ENCODE peak calls at places on chromosomes 12 and 14, in eight cellular contexts. One of them, this sample, is unnamed.

GRCh38 chr12:46783881-46784280 is 41.9 kb downstream of the SLC38A4 start:
- DNase-seq in mammary epithelial cell: no peak
- DNase-seq in testis: no peak
- DNase-seq in ascending aorta: no peak
- DNase-seq in uterus: no peak
- DNase-seq in heart left ventricle: no peak
- DNase-seq in CD4-positive, alpha-beta T cell: no peak
- DNase-seq in PC-3: no peak
- DNase-seq in this sample: no peak

GRCh38 chr12:85441740-85442139 is 161.7 kb downstream of the ALX1 start:
- DNase-seq in ascending aorta: no peak
- DNase-seq in PC-3: peak; percentile 33
- DNase-seq in uterus: no peak
- DNase-seq in heart left ventricle: no peak
- DNase-seq in mammary epithelial cell: no peak
- DNase-seq in testis: no peak
- DNase-seq in CD4-positive, alpha-beta T cell: no peak
- DNase-seq in this sample: no peak

GRCh38 chr12:58809064-58809607 is 111.2 kb downstream of the LRIG3 start:
- DNase-seq in CD4-positive, alpha-beta T cell: no peak
- DNase-seq in heart left ventricle: no peak
- DNase-seq in uterus: no peak
- DNase-seq in PC-3: no peak
- DNase-seq in ascending aorta: no peak
- DNase-seq in testis: no peak
- DNase-seq in mammary epithelial cell: no peak
- DNase-seq in this sample: no peak

GRCh38 chr14:61420326-61420725 is 98.9 kb downstream of the PRKCH start:
- DNase-seq in PC-3: peak; percentile 88
- DNase-seq in heart left ventricle: no peak
- DNase-seq in ascending aorta: no peak
- DNase-seq in uterus: no peak
- DNase-seq in CD4-positive, alpha-beta T cell: no peak
- DNase-seq in mammary epithelial cell: peak; percentile 96
- DNase-seq in testis: no peak
- DNase-seq in this sample: peak; percentile 55

GRCh38 chr12:27652174-27652763 is 44.0 kb upstream of the REP15 start:
- DNase-seq in ascending aorta: no peak
- DNase-seq in PC-3: peak; percentile 97
- DNase-seq in uterus: peak; percentile 76
- DNase-seq in testis: peak; percentile 84
- DNase-seq in CD4-positive, alpha-beta T cell: peak; percentile 9
- DNase-seq in mammary epithelial cell: peak; percentile 67
- DNase-seq in heart left ventricle: no peak
- DNase-seq in this sample: peak; percentile 68

GRCh38 chr14:93269341-93270068 is 62.4 kb downstream of the UBR7 start:
- DNase-seq in heart left ventricle: no peak
- DNase-seq in CD4-positive, alpha-beta T cell: no peak
- DNase-seq in ascending aorta: no peak
- DNase-seq in uterus: no peak
- DNase-seq in testis: no peak
- DNase-seq in mammary epithelial cell: peak; percentile 46
- DNase-seq in PC-3: peak; percentile 72
- DNase-seq in this sample: no peak

GRCh38 chr12:40752011-40752410 is 59.8 kb downstream of the CNTN1 start:
- DNase-seq in CD4-positive, alpha-beta T cell: no peak
- DNase-seq in PC-3: no peak
- DNase-seq in uterus: no peak
- DNase-seq in ascending aorta: no peak
- DNase-seq in testis: no peak
- DNase-seq in mammary epithelial cell: peak; percentile 25
- DNase-seq in heart left ventricle: no peak
- DNase-seq in this sample: no peak

GRCh38 chr12:52043386-52044212 is 7.6 kb upstream of the NR4A1 start:
- DNase-seq in CD4-positive, alpha-beta T cell: no peak
- DNase-seq in ascending aorta: peak; percentile 87
- DNase-seq in uterus: no peak
- DNase-seq in PC-3: no peak
- DNase-seq in mammary epithelial cell: no peak
- DNase-seq in heart left ventricle: peak; percentile 85
- DNase-seq in testis: peak; percentile 44
- DNase-seq in this sample: no peak

GRCh38 chr12:123571343-123571813 is 13.0 kb upstream of the TMED2 start:
- DNase-seq in testis: peak; percentile 32
- DNase-seq in PC-3: peak; percentile 35
- DNase-seq in mammary epithelial cell: peak; percentile 56
- DNase-seq in heart left ventricle: no peak
- DNase-seq in CD4-positive, alpha-beta T cell: no peak
- DNase-seq in ascending aorta: no peak
- DNase-seq in uterus: peak; percentile 76
- DNase-seq in this sample: peak; percentile 63

GRCh38 chr12:47156167-47156736 is 76.5 kb upstream of the AMIGO2 start:
- DNase-seq in ascending aorta: no peak
- DNase-seq in CD4-positive, alpha-beta T cell: no peak
- DNase-seq in mammary epithelial cell: peak; percentile 14
- DNase-seq in heart left ventricle: no peak
- DNase-seq in testis: peak; percentile 85
- DNase-seq in uterus: peak; percentile 31
- DNase-seq in PC-3: no peak
- DNase-seq in this sample: peak; percentile 7

GRCh38 chr14:88993946-88994345 is 169.5 kb downstream of the TTC8 start:
- DNase-seq in heart left ventricle: no peak
- DNase-seq in mammary epithelial cell: peak; percentile 76
- DNase-seq in uterus: no peak
- DNase-seq in CD4-positive, alpha-beta T cell: no peak
- DNase-seq in testis: no peak
- DNase-seq in ascending aorta: no peak
- DNase-seq in PC-3: peak; percentile 89
- DNase-seq in this sample: peak; percentile 85

GRCh38 chr12:119479121-119479561 is 114.4 kb upstream of the TMEM233 start:
- DNase-seq in PC-3: peak; percentile 57
- DNase-seq in heart left ventricle: no peak
- DNase-seq in uterus: no peak
- DNase-seq in testis: no peak
- DNase-seq in CD4-positive, alpha-beta T cell: no peak
- DNase-seq in ascending aorta: no peak
- DNase-seq in mammary epithelial cell: no peak
- DNase-seq in this sample: peak; percentile 99

GRCh38 chr12:57069522-57069921 is 9.1 kb downstream of the NEMP1 start:
- DNase-seq in testis: peak; percentile 80
- DNase-seq in PC-3: peak; percentile 80
- DNase-seq in uterus: peak; percentile 83
- DNase-seq in CD4-positive, alpha-beta T cell: peak; percentile 51
- DNase-seq in heart left ventricle: no peak
- DNase-seq in mammary epithelial cell: peak; percentile 63
- DNase-seq in ascending aorta: peak; percentile 55
- DNase-seq in this sample: peak; percentile 64

GRCh38 chr12:16189849-16190248 is 87.6 kb downstream of the SLC15A5 start:
- DNase-seq in CD4-positive, alpha-beta T cell: no peak
- DNase-seq in uterus: no peak
- DNase-seq in PC-3: peak; percentile 68
- DNase-seq in ascending aorta: no peak
- DNase-seq in testis: no peak
- DNase-seq in mammary epithelial cell: peak; percentile 38
- DNase-seq in heart left ventricle: no peak
- DNase-seq in this sample: no peak

GRCh38 chr12:57147641-57147944 is 174 bp upstream of the LRP1-AS start:
- DNase-seq in CD4-positive, alpha-beta T cell: no peak
- DNase-seq in ascending aorta: no peak
- DNase-seq in mammary epithelial cell: no peak
- DNase-seq in testis: no peak
- DNase-seq in heart left ventricle: no peak
- DNase-seq in uterus: peak; percentile 62
- DNase-seq in PC-3: no peak
- DNase-seq in this sample: no peak

GRCh38 chr14:55411426-55412389 is at the start of gene ATG14:
- DNase-seq in heart left ventricle: peak; percentile 89
- DNase-seq in testis: peak; percentile 95
- DNase-seq in uterus: peak; percentile 87
- DNase-seq in ascending aorta: peak; percentile 48
- DNase-seq in mammary epithelial cell: peak; percentile 77
- DNase-seq in PC-3: peak; percentile 94
- DNase-seq in CD4-positive, alpha-beta T cell: peak; percentile 64
- DNase-seq in this sample: peak; percentile 55

GRCh38 chr14:65604946-65605345 is 192.4 kb downstream of the FUT8 start:
- DNase-seq in heart left ventricle: no peak
- DNase-seq in CD4-positive, alpha-beta T cell: no peak
- DNase-seq in ascending aorta: no peak
- DNase-seq in testis: no peak
- DNase-seq in uterus: no peak
- DNase-seq in PC-3: peak; percentile 35
- DNase-seq in mammary epithelial cell: no peak
- DNase-seq in this sample: peak; percentile 6

GRCh38 chr12:13194462-13195110 is 1.9 kb upstream of the EMP1 start:
- DNase-seq in mammary epithelial cell: peak; percentile 94
- DNase-seq in uterus: peak; percentile 56
- DNase-seq in ascending aorta: no peak
- DNase-seq in CD4-positive, alpha-beta T cell: no peak
- DNase-seq in testis: no peak
- DNase-seq in PC-3: peak; percentile 60
- DNase-seq in heart left ventricle: no peak
- DNase-seq in this sample: no peak

GRCh38 chr12:117119592-117120198 is 20.5 kb upstream of the TESC start:
- DNase-seq in CD4-positive, alpha-beta T cell: no peak
- DNase-seq in PC-3: peak; percentile 73
- DNase-seq in mammary epithelial cell: no peak
- DNase-seq in uterus: no peak
- DNase-seq in testis: no peak
- DNase-seq in ascending aorta: no peak
- DNase-seq in heart left ventricle: no peak
- DNase-seq in this sample: peak; percentile 29

GRCh38 chr12:21940972-21941521 is at the start of gene ABCC9:
- DNase-seq in uterus: peak; percentile 63
- DNase-seq in ascending aorta: peak; percentile 12
- DNase-seq in CD4-positive, alpha-beta T cell: no peak
- DNase-seq in PC-3: no peak
- DNase-seq in heart left ventricle: peak; percentile 79
- DNase-seq in mammary epithelial cell: no peak
- DNase-seq in testis: peak; percentile 39
- DNase-seq in this sample: peak; percentile 20

GRCh38 chr14:90419200-90419599 is 22.4 kb downstream of the CALM1 start:
- DNase-seq in mammary epithelial cell: peak; percentile 98
- DNase-seq in testis: peak; percentile 74
- DNase-seq in uterus: peak; percentile 92
- DNase-seq in PC-3: peak; percentile 100
- DNase-seq in ascending aorta: peak; percentile 68
- DNase-seq in heart left ventricle: peak; percentile 72
- DNase-seq in CD4-positive, alpha-beta T cell: no peak
- DNase-seq in this sample: peak; percentile 94

GRCh38 chr14:75568141-75568540 is 10.3 kb upstream of the FLVCR2 start:
- DNase-seq in uterus: no peak
- DNase-seq in mammary epithelial cell: no peak
- DNase-seq in PC-3: no peak
- DNase-seq in testis: no peak
- DNase-seq in CD4-positive, alpha-beta T cell: no peak
- DNase-seq in heart left ventricle: no peak
- DNase-seq in ascending aorta: no peak
- DNase-seq in this sample: no peak

GRCh38 chr14:104664107-104664506 is 25.3 kb upstream of the INF2 start:
- DNase-seq in ascending aorta: no peak
- DNase-seq in testis: no peak
- DNase-seq in PC-3: no peak
- DNase-seq in uterus: no peak
- DNase-seq in CD4-positive, alpha-beta T cell: no peak
- DNase-seq in heart left ventricle: no peak
- DNase-seq in mammary epithelial cell: no peak
- DNase-seq in this sample: no peak

GRCh38 chr14:39258782-39259545 is 25.2 kb downstream of the MIA2 start:
- DNase-seq in uterus: no peak
- DNase-seq in ascending aorta: no peak
- DNase-seq in testis: no peak
- DNase-seq in mammary epithelial cell: no peak
- DNase-seq in heart left ventricle: no peak
- DNase-seq in CD4-positive, alpha-beta T cell: no peak
- DNase-seq in PC-3: no peak
- DNase-seq in this sample: no peak

GRCh38 chr14:81169711-81170103 is 51.1 kb downstream of the GTF2A1 start:
- DNase-seq in ascending aorta: peak; percentile 36
- DNase-seq in uterus: peak; percentile 52
- DNase-seq in mammary epithelial cell: peak; percentile 11
- DNase-seq in CD4-positive, alpha-beta T cell: no peak
- DNase-seq in PC-3: peak; percentile 15
- DNase-seq in testis: peak; percentile 71
- DNase-seq in heart left ventricle: peak; percentile 84
- DNase-seq in this sample: no peak

DNA sequence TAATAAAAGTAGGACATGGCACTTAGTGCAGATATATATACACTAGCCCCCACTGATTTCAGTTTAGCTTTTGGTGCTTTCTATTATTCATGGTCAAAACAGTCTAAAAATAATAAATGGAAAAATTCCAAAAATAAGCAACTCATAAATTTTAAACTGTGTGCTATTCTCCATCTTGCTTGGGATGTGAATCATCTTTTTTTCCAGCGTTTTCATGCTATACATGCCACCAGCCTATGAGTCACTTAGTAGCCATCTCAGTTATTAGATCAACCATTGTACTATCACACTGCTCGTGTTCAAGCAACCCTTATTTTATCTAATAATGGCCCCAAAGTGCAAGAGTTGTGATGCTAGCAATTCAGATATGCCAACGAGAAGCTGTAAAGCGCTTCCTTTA is 73.9 kb upstream of the KRR1 start:
- DNase-seq in ascending aorta: no peak
- DNase-seq in testis: no peak
- DNase-seq in heart left ventricle: no peak
- DNase-seq in mammary epithelial cell: peak; percentile 63
- DNase-seq in uterus: no peak
- DNase-seq in PC-3: peak; percentile 76
- DNase-seq in CD4-positive, alpha-beta T cell: no peak
- DNase-seq in this sample: peak; percentile 76
- H3K27ac ChIP-seq in ascending aorta: no peak overlapping the region
- H3K27ac ChIP-seq in testis: no peak overlapping the region
- H3K27ac ChIP-seq in heart left ventricle: no peak overlapping the region
- H3K27ac ChIP-seq in mammary epithelial cell: peak overlapping the region; percentile 40
- H3K27ac ChIP-seq in uterus: no peak overlapping the region
- H3K27ac ChIP-seq in PC-3: peak overlapping the region; percentile 27
- H3K27ac ChIP-seq in CD4-positive, alpha-beta T cell: no peak overlapping the region
- H3K27ac ChIP-seq in this sample: no peak overlapping the region

GRCh38 chr12:54393350-54393655 is 8.8 kb upstream of the ZNF385A start:
- DNase-seq in PC-3: no peak
- DNase-seq in ascending aorta: no peak
- DNase-seq in heart left ventricle: no peak
- DNase-seq in mammary epithelial cell: no peak
- DNase-seq in uterus: no peak
- DNase-seq in CD4-positive, alpha-beta T cell: no peak
- DNase-seq in testis: no peak
- DNase-seq in this sample: no peak
- H3K27ac ChIP-seq in PC-3: no peak overlapping the region
- H3K27ac ChIP-seq in ascending aorta: no peak overlapping the region
- H3K27ac ChIP-seq in heart left ventricle: peak overlapping the region; percentile 23
- H3K27ac ChIP-seq in mammary epithelial cell: no peak overlapping the region
- H3K27ac ChIP-seq in uterus: no peak overlapping the region
- H3K27ac ChIP-seq in CD4-positive, alpha-beta T cell: no peak overlapping the region
- H3K27ac ChIP-seq in testis: no peak overlapping the region
- H3K27ac ChIP-seq in this sample: no peak overlapping the region

GRCh38 chr14:63897706-63898105 is 44.9 kb downstream of the SYNE2 start:
- DNase-seq in CD4-positive, alpha-beta T cell: no peak
- DNase-seq in uterus: no peak
- DNase-seq in PC-3: no peak
- DNase-seq in ascending aorta: no peak
- DNase-seq in testis: no peak
- DNase-seq in mammary epithelial cell: no peak
- DNase-seq in heart left ventricle: no peak
- DNase-seq in this sample: peak; percentile 46
- H3K27ac ChIP-seq in CD4-positive, alpha-beta T cell: no peak overlapping the region
- H3K27ac ChIP-seq in uterus: no peak overlapping the region
- H3K27ac ChIP-seq in PC-3: no peak overlapping the region
- H3K27ac ChIP-seq in ascending aorta: peak overlapping the region; percentile 80
- H3K27ac ChIP-seq in testis: peak overlapping the region; percentile 83
- H3K27ac ChIP-seq in mammary epithelial cell: no peak overlapping the region
- H3K27ac ChIP-seq in heart left ventricle: peak overlapping the region; percentile 72
- H3K27ac ChIP-seq in this sample: no peak overlapping the region

GRCh38 chr14:68168460-68169109 is 349.0 kb downstream of the RAD51B start:
- DNase-seq in CD4-positive, alpha-beta T cell: no peak
- DNase-seq in PC-3: no peak
- DNase-seq in testis: no peak
- DNase-seq in mammary epithelial cell: no peak
- DNase-seq in ascending aorta: no peak
- DNase-seq in uterus: no peak
- DNase-seq in heart left ventricle: no peak
- DNase-seq in this sample: no peak
- H3K27ac ChIP-seq in CD4-positive, alpha-beta T cell: no peak overlapping the region
- H3K27ac ChIP-seq in PC-3: no peak overlapping the region
- H3K27ac ChIP-seq in testis: no peak overlapping the region
- H3K27ac ChIP-seq in mammary epithelial cell: no peak overlapping the region
- H3K27ac ChIP-seq in ascending aorta: no peak overlapping the region
- H3K27ac ChIP-seq in uterus: peak overlapping the region; percentile 80
- H3K27ac ChIP-seq in heart left ventricle: no peak overlapping the region
- H3K27ac ChIP-seq in this sample: no peak overlapping the region

This sample was measured in trophoblast cell.